ENCODE peak calls at places on chromosomes 4 and X, in five cellular contexts. One of them, this sample, is unnamed.
A peak's percentile ranks its signal among the peaks of the same experiment; 100 is the strongest.

GRCh38 chr4:116016201-116016600 is 902.8 kb upstream of the NDST4 start:
- DNase-seq in bronchial epithelial cell: peak; percentile 95
- DNase-seq in astrocyte: peak; percentile 70
- DNase-seq in activated CD4-positive, alpha-beta T cell treated with anti-CD3 and anti-CD28 coated beads for 24 hours: no peak
- DNase-seq in NCI-H2081: no peak
- DNase-seq in this sample: no peak

GRCh38 chr4:115107411-115107810 is 6.0 kb downstream of the NDST4 start:
- DNase-seq in activated CD4-positive, alpha-beta T cell treated with anti-CD3 and anti-CD28 coated beads for 24 hours: no peak
- DNase-seq in bronchial epithelial cell: no peak
- DNase-seq in astrocyte: no peak
- DNase-seq in NCI-H2081: no peak
- DNase-seq in this sample: no peak

GRCh38 chr4:138311771-138312535 is 69.8 kb upstream of the SLC7A11 start:
- DNase-seq in bronchial epithelial cell: no peak
- DNase-seq in astrocyte: peak; percentile 53
- DNase-seq in activated CD4-positive, alpha-beta T cell treated with anti-CD3 and anti-CD28 coated beads for 24 hours: no peak
- DNase-seq in NCI-H2081: no peak
- DNase-seq in this sample: no peak

GRCh38 chr4:152090543-152090942 is 329.7 kb upstream of the GATB start:
- DNase-seq in activated CD4-positive, alpha-beta T cell treated with anti-CD3 and anti-CD28 coated beads for 24 hours: no peak
- DNase-seq in NCI-H2081: no peak
- DNase-seq in astrocyte: no peak
- DNase-seq in bronchial epithelial cell: peak; percentile 15
- DNase-seq in this sample: no peak

GRCh38 chrX:35006361-35006760 is 63.8 kb downstream of the FAM47B start:
- DNase-seq in bronchial epithelial cell: no peak
- DNase-seq in activated CD4-positive, alpha-beta T cell treated with anti-CD3 and anti-CD28 coated beads for 24 hours: no peak
- DNase-seq in astrocyte: no peak
- DNase-seq in NCI-H2081: no peak
- DNase-seq in this sample: no peak

GRCh38 chrX:3231766-3232165 is 114.7 kb downstream of the MXRA5 start:
- DNase-seq in astrocyte: peak; percentile 62
- DNase-seq in bronchial epithelial cell: no peak
- DNase-seq in NCI-H2081: no peak
- DNase-seq in activated CD4-positive, alpha-beta T cell treated with anti-CD3 and anti-CD28 coated beads for 24 hours: no peak
- DNase-seq in this sample: no peak

GRCh38 chr4:116561717-116562116 is 523.7 kb downstream of the TRAM1L1 start:
- DNase-seq in bronchial epithelial cell: no peak
- DNase-seq in NCI-H2081: no peak
- DNase-seq in activated CD4-positive, alpha-beta T cell treated with anti-CD3 and anti-CD28 coated beads for 24 hours: no peak
- DNase-seq in astrocyte: no peak
- DNase-seq in this sample: no peak

GRCh38 chr4:185143596-185143969 is 517 bp downstream of the SLC25A4 start:
- DNase-seq in astrocyte: peak; percentile 12
- DNase-seq in NCI-H2081: peak; percentile 29
- DNase-seq in activated CD4-positive, alpha-beta T cell treated with anti-CD3 and anti-CD28 coated beads for 24 hours: no peak
- DNase-seq in bronchial epithelial cell: peak; percentile 50
- DNase-seq in this sample: no peak

GRCh38 chr4:103915224-103915869 is 195.6 kb upstream of the TACR3 start:
- DNase-seq in NCI-H2081: peak; percentile 0
- DNase-seq in astrocyte: no peak
- DNase-seq in activated CD4-positive, alpha-beta T cell treated with anti-CD3 and anti-CD28 coated beads for 24 hours: no peak
- DNase-seq in bronchial epithelial cell: peak; percentile 29
- DNase-seq in this sample: peak; percentile 16